ENCODE peak calls at places on chromosomes 2 and 18, in six cellular contexts. One of them, this sample, is unnamed.

GRCh38 chr2:176297067-176297466 is 27.8 kb downstream of the MTX2 start:
- DNase-seq in astrocyte of the spinal cord: no peak
- DNase-seq in stimulated activated CD4-positive, alpha-beta T cell treated with anti-CD3 and anti-CD28 coated beads, TNF-alpha, amount 100 ng/mL, for 48 hours: no peak
- DNase-seq in epithelial cell of esophagus: no peak
- DNase-seq in activated CD8-positive, alpha-beta memory T cell treated with anti-CD3 and anti-CD28 coated beads, Interleukin-2, amount 10 ng/mL, durations not matched to agents 7 days and 5 days: no peak
- DNase-seq in COR-L47: no peak
- DNase-seq in this sample: no peak

GRCh38 chr2:67650292-67651133 is 253.4 kb downstream of the ETAA1 start:
- DNase-seq in COR-L47: peak
- DNase-seq in astrocyte of the spinal cord: peak
- DNase-seq in epithelial cell of esophagus: peak
- DNase-seq in activated CD8-positive, alpha-beta memory T cell treated with anti-CD3 and anti-CD28 coated beads, Interleukin-2, amount 10 ng/mL, durations not matched to agents 7 days and 5 days: no peak
- DNase-seq in stimulated activated CD4-positive, alpha-beta T cell treated with anti-CD3 and anti-CD28 coated beads, TNF-alpha, amount 100 ng/mL, for 48 hours: no peak
- DNase-seq in this sample: peak

GRCh38 chr18:79611040-79611681 is 68.4 kb upstream of the CTDP1 start:
- DNase-seq in astrocyte of the spinal cord: peak
- DNase-seq in stimulated activated CD4-positive, alpha-beta T cell treated with anti-CD3 and anti-CD28 coated beads, TNF-alpha, amount 100 ng/mL, for 48 hours: no peak
- DNase-seq in COR-L47: peak
- DNase-seq in activated CD8-positive, alpha-beta memory T cell treated with anti-CD3 and anti-CD28 coated beads, Interleukin-2, amount 10 ng/mL, durations not matched to agents 7 days and 5 days: no peak
- DNase-seq in epithelial cell of esophagus: peak
- DNase-seq in this sample: no peak

GRCh38 chr2:45822272-45822630 is 170.8 kb downstream of the PRKCE start:
- DNase-seq in stimulated activated CD4-positive, alpha-beta T cell treated with anti-CD3 and anti-CD28 coated beads, TNF-alpha, amount 100 ng/mL, for 48 hours: no peak
- DNase-seq in COR-L47: no peak
- DNase-seq in epithelial cell of esophagus: no peak
- DNase-seq in activated CD8-positive, alpha-beta memory T cell treated with anti-CD3 and anti-CD28 coated beads, Interleukin-2, amount 10 ng/mL, durations not matched to agents 7 days and 5 days: no peak
- DNase-seq in astrocyte of the spinal cord: peak
- DNase-seq in this sample: no peak

GRCh38 chr2:46568212-46569009 is 89.0 kb downstream of the TMEM247 start:
- DNase-seq in COR-L47: no peak
- DNase-seq in epithelial cell of esophagus: no peak
- DNase-seq in stimulated activated CD4-positive, alpha-beta T cell treated with anti-CD3 and anti-CD28 coated beads, TNF-alpha, amount 100 ng/mL, for 48 hours: no peak
- DNase-seq in astrocyte of the spinal cord: no peak
- DNase-seq in activated CD8-positive, alpha-beta memory T cell treated with anti-CD3 and anti-CD28 coated beads, Interleukin-2, amount 10 ng/mL, durations not matched to agents 7 days and 5 days: no peak
- DNase-seq in this sample: no peak

GRCh38 chr2:148162860-148163259 is 142.0 kb downstream of the MBD5 start:
- DNase-seq in activated CD8-positive, alpha-beta memory T cell treated with anti-CD3 and anti-CD28 coated beads, Interleukin-2, amount 10 ng/mL, durations not matched to agents 7 days and 5 days: no peak
- DNase-seq in epithelial cell of esophagus: no peak
- DNase-seq in astrocyte of the spinal cord: no peak
- DNase-seq in stimulated activated CD4-positive, alpha-beta T cell treated with anti-CD3 and anti-CD28 coated beads, TNF-alpha, amount 100 ng/mL, for 48 hours: no peak
- DNase-seq in COR-L47: no peak
- DNase-seq in this sample: no peak

GRCh38 chr2:61470122-61470951 is 550 bp downstream of the USP34 start:
- DNase-seq in COR-L47: peak
- DNase-seq in activated CD8-positive, alpha-beta memory T cell treated with anti-CD3 and anti-CD28 coated beads, Interleukin-2, amount 10 ng/mL, durations not matched to agents 7 days and 5 days: peak
- DNase-seq in epithelial cell of esophagus: peak
- DNase-seq in astrocyte of the spinal cord: peak
- DNase-seq in stimulated activated CD4-positive, alpha-beta T cell treated with anti-CD3 and anti-CD28 coated beads, TNF-alpha, amount 100 ng/mL, for 48 hours: peak
- DNase-seq in this sample: peak

GRCh38 chr2:238369516-238370481 is 49.5 kb downstream of the TRAF3IP1 start:
- DNase-seq in COR-L47: no peak
- DNase-seq in epithelial cell of esophagus: no peak
- DNase-seq in stimulated activated CD4-positive, alpha-beta T cell treated with anti-CD3 and anti-CD28 coated beads, TNF-alpha, amount 100 ng/mL, for 48 hours: no peak
- DNase-seq in activated CD8-positive, alpha-beta memory T cell treated with anti-CD3 and anti-CD28 coated beads, Interleukin-2, amount 10 ng/mL, durations not matched to agents 7 days and 5 days: no peak
- DNase-seq in astrocyte of the spinal cord: no peak
- DNase-seq in this sample: no peak

GRCh38 chr2:232372231-232373208 is 6.0 kb upstream of the ALPP start:
- DNase-seq in activated CD8-positive, alpha-beta memory T cell treated with anti-CD3 and anti-CD28 coated beads, Interleukin-2, amount 10 ng/mL, durations not matched to agents 7 days and 5 days: no peak
- DNase-seq in epithelial cell of esophagus: peak
- DNase-seq in COR-L47: no peak
- DNase-seq in stimulated activated CD4-positive, alpha-beta T cell treated with anti-CD3 and anti-CD28 coated beads, TNF-alpha, amount 100 ng/mL, for 48 hours: no peak
- DNase-seq in astrocyte of the spinal cord: no peak
- DNase-seq in this sample: no peak

GRCh38 chr2:54392925-54393324 is 63.2 kb upstream of the SPTBN1 start:
- DNase-seq in activated CD8-positive, alpha-beta memory T cell treated with anti-CD3 and anti-CD28 coated beads, Interleukin-2, amount 10 ng/mL, durations not matched to agents 7 days and 5 days: no peak
- DNase-seq in stimulated activated CD4-positive, alpha-beta T cell treated with anti-CD3 and anti-CD28 coated beads, TNF-alpha, amount 100 ng/mL, for 48 hours: no peak
- DNase-seq in COR-L47: no peak
- DNase-seq in epithelial cell of esophagus: no peak
- DNase-seq in astrocyte of the spinal cord: no peak
- DNase-seq in this sample: no peak

GRCh38 chr2:23596316-23596885 is 211.4 kb downstream of the KLHL29 start:
- DNase-seq in epithelial cell of esophagus: no peak
- DNase-seq in activated CD8-positive, alpha-beta memory T cell treated with anti-CD3 and anti-CD28 coated beads, Interleukin-2, amount 10 ng/mL, durations not matched to agents 7 days and 5 days: no peak
- DNase-seq in COR-L47: no peak
- DNase-seq in astrocyte of the spinal cord: peak
- DNase-seq in stimulated activated CD4-positive, alpha-beta T cell treated with anti-CD3 and anti-CD28 coated beads, TNF-alpha, amount 100 ng/mL, for 48 hours: no peak
- DNase-seq in this sample: no peak

GRCh38 chr2:70472256-70472905 is 81.2 kb downstream of the TGFA start:
- DNase-seq in stimulated activated CD4-positive, alpha-beta T cell treated with anti-CD3 and anti-CD28 coated beads, TNF-alpha, amount 100 ng/mL, for 48 hours: no peak
- DNase-seq in epithelial cell of esophagus: no peak
- DNase-seq in COR-L47: peak
- DNase-seq in activated CD8-positive, alpha-beta memory T cell treated with anti-CD3 and anti-CD28 coated beads, Interleukin-2, amount 10 ng/mL, durations not matched to agents 7 days and 5 days: no peak
- DNase-seq in astrocyte of the spinal cord: no peak
- DNase-seq in this sample: peak

GRCh38 chr2:132782166-132782783 is 112.3 kb upstream of the LYPD1 start:
- DNase-seq in activated CD8-positive, alpha-beta memory T cell treated with anti-CD3 and anti-CD28 coated beads, Interleukin-2, amount 10 ng/mL, durations not matched to agents 7 days and 5 days: no peak
- DNase-seq in stimulated activated CD4-positive, alpha-beta T cell treated with anti-CD3 and anti-CD28 coated beads, TNF-alpha, amount 100 ng/mL, for 48 hours: no peak
- DNase-seq in astrocyte of the spinal cord: no peak
- DNase-seq in COR-L47: no peak
- DNase-seq in epithelial cell of esophagus: no peak
- DNase-seq in this sample: no peak